ENCODE peak calls at places on chromosomes 7 and 10, in eight cellular contexts. K is posterior cingulate gyrus, X is T-helper 9 cell, C is NCI-H187, U is astrocyte of the spinal cord, F is cardiac muscle cell, G is naive B cell, E is GF-D8. B is an unnamed sample.

GRCh38 chr7:71864130-71864529 is 548.0 kb downstream of the CALN1 start:
- DNase-seq in K (no peak), X (no peak), C (no peak), U (no peak), F (no peak), G (no peak), E (no peak), B (no peak)

GRCh38 chr10:95809370-95810197 is 53.6 kb downstream of the ENTPD1 start:
- DNase-seq in K (no peak), X (no peak), C (no peak), U (no peak), F (no peak), G (no peak), E (no peak), B (no peak)

GRCh38 chr7:69941077-69941476 is 342.8 kb downstream of the AUTS2 start:
- DNase-seq in K (no peak), X (no peak), C (no peak), U (no peak), F (no peak), G (no peak), E (no peak), B (no peak)

GRCh38 chr10:21173964-21174669 is 277.0 kb upstream of the NEBL start:
- DNase-seq in K (peak), X (no peak), C (no peak), U (no peak), F (peak), G (no peak), E (no peak), B (peak)

GRCh38 chr7:55192718-55193117 is 172.4 kb upstream of the LANCL2 start:
- DNase-seq in K (no peak), X (no peak), C (no peak), U (peak), F (no peak), G (no peak), E (no peak), B (peak)

GRCh38 chr10:132193907-132194552 is 7.3 kb downstream of the DPYSL4 start:
- DNase-seq in K (no peak), X (no peak), C (no peak), U (no peak), F (peak), G (no peak), E (no peak), B (peak)

GRCh38 chr10:50021646-50022045 is 33.4 kb downstream of the AGAP6 start:
- DNase-seq in K (no peak), X (no peak), C (no peak), U (no peak), F (no peak), G (no peak), E (no peak), B (no peak)

GRCh38 chr7:148697256-148697841 is 1.4 kb upstream of the CUL1 start:
- DNase-seq in K (no peak), X (peak), C (no peak), U (peak), F (no peak), G (peak), E (peak), B (peak)

GRCh38 chr7:47893238-47893637 is 55.0 kb downstream of the PKD1L1 start:
- DNase-seq in K (no peak), X (no peak), C (no peak), U (no peak), F (peak), G (no peak), E (no peak), B (peak)

GRCh38 chr10:78861456-78862327 is 207.1 kb upstream of the ZMIZ1 start:
- DNase-seq in K (no peak), X (no peak), C (no peak), U (no peak), F (peak), G (no peak), E (no peak), B (no peak)

GRCh38 chr7:49643321-49643720 is 130.1 kb upstream of the VWC2 start:
- DNase-seq in K (peak), X (no peak), C (no peak), U (no peak), F (peak), G (no peak), E (no peak), B (no peak)

GRCh38 chr10:123009105-123009805 is 449 bp downstream of the ACADSB start:
- DNase-seq in K (peak), X (no peak), C (no peak), U (peak), F (peak), G (peak), E (no peak), B (peak)

GRCh38 chr7:16883918-16884317 is 2.1 kb upstream of the AGR3 start:
- DNase-seq in K (no peak), X (no peak), C (no peak), U (no peak), F (no peak), G (peak), E (no peak), B (no peak)

GRCh38 chr7:44473295-44473694 is 17.2 kb downstream of the NUDCD3 start:
- DNase-seq in K (no peak), X (no peak), C (no peak), U (no peak), F (no peak), G (no peak), E (no peak), B (peak)

GRCh38 chr10:47291682-47292081 is 8.3 kb upstream of the GDF10 start:
- DNase-seq in K (no peak), X (no peak), C (no peak), U (no peak), F (no peak), G (no peak), E (no peak), B (no peak)

GRCh38 chr7:12683678-12684077 is 3.8 kb upstream of the ARL4A start:
- DNase-seq in K (no peak), X (no peak), C (no peak), U (peak), F (no peak), G (no peak), E (no peak), B (peak)

GRCh38 chr10:111209666-111210065 is 132.8 kb downstream of the ADRA2A start:
- DNase-seq in K (no peak), X (no peak), C (no peak), U (no peak), F (no peak), G (no peak), E (no peak), B (no peak)

GRCh38 chr10:128440513-128441160 is 314.4 kb upstream of the MKI67 start:
- DNase-seq in K (no peak), X (no peak), C (no peak), U (no peak), F (peak), G (no peak), E (no peak), B (no peak)

GRCh38 chr10:22821501-22821900 is 106.4 kb upstream of the ARMC3 start:
- DNase-seq in K (no peak), X (no peak), C (no peak), U (peak), F (no peak), G (no peak), E (no peak), B (peak)

GRCh38 chr10:18341063-18341462 is 200.8 kb downstream of the CACNB2 start:
- DNase-seq in K (no peak), X (no peak), C (no peak), U (no peak), F (no peak), G (no peak), E (no peak), B (no peak)

GRCh38 chr7:151168022-151168786 is 710 bp upstream of the GBX1 start:
- DNase-seq in K (no peak), X (peak), C (no peak), U (no peak), F (peak), G (peak), E (no peak), B (peak)

GRCh38 chr7:1663857-1664651 is 6.0 kb upstream of the ELFN1 start:
- DNase-seq in K (peak), X (no peak), C (no peak), U (no peak), F (peak), G (no peak), E (no peak), B (no peak)

GRCh38 chr10:110534571-110534970 is 32.9 kb upstream of the SMC3 start:
- DNase-seq in K (no peak), X (no peak), C (no peak), U (no peak), F (no peak), G (no peak), E (no peak), B (no peak)

GRCh38 chr7:133652547-133652946 is 399.7 kb downstream of the EXOC4 start:
- DNase-seq in K (no peak), X (no peak), C (no peak), U (no peak), F (no peak), G (no peak), E (no peak), B (no peak)

GRCh38 chr7:119175916-119176627 is 951.6 kb downstream of the ANKRD7 start:
- DNase-seq in K (no peak), X (no peak), C (peak), U (peak), F (peak), G (peak), E (no peak), B (peak)

GRCh38 chr7:95396136-95397032 is at the start of gene PON3:
- DNase-seq in K (no peak), X (no peak), C (no peak), U (no peak), F (no peak), G (peak), E (no peak), B (peak)

GRCh38 chr10:79328737-79329504 is 18.3 kb upstream of the PPIF start:
- DNase-seq in K (no peak), X (no peak), C (no peak), U (no peak), F (no peak), G (no peak), E (no peak), B (no peak)

GRCh38 chr10:56771343-56771742 is 410.3 kb upstream of the ZWINT start:
- DNase-seq in K (no peak), X (no peak), C (no peak), U (no peak), F (no peak), G (no peak), E (no peak), B (no peak)

GRCh38 chr7:119713606-119714005 is 559.4 kb upstream of the KCND2 start:
- DNase-seq in K (no peak), X (no peak), C (no peak), U (no peak), F (no peak), G (no peak), E (no peak), B (no peak)

GRCh38 chr10:34941471-34942357 is 126.6 kb upstream of the PARD3 start:
- DNase-seq in K (no peak), X (no peak), C (no peak), U (peak), F (no peak), G (no peak), E (no peak), B (no peak)

GRCh38 chr10:117699436-117700075 is 157.0 kb downstream of the EMX2 start:
- DNase-seq in K (no peak), X (no peak), C (no peak), U (no peak), F (no peak), G (no peak), E (no peak), B (no peak)

GRCh38 chr10:122139627-122140151 is 131.4 kb upstream of the BTBD16 start:
- DNase-seq in K (no peak), X (no peak), C (no peak), U (no peak), F (no peak), G (no peak), E (no peak), B (no peak)

GRCh38 chr10:24873281-24873683 is 79.1 kb downstream of the PRTFDC1 start:
- DNase-seq in K (no peak), X (no peak), C (no peak), U (peak), F (no peak), G (no peak), E (no peak), B (no peak)

B was measured in dermis blood vessel endothelial cell.